ENCODE peak calls at places on chromosome 20, in ten cellular contexts. I is psoas muscle, Y is suprapubic skin, X is endodermal cell, W is left ventricle myocardium inferior, V is cardiac muscle cell, N is mammary epithelial cell, L is hepatocyte, D is dorsolateral prefrontal cortex, Q is IMR-90. S is an unnamed sample.

GRCh38 chr20:25230177-25230831 is 17.6 kb upstream of the PYGB start:
- DNase-seq in Y (no peak), X (no peak), V (peak; percentile 54), N (no peak), W (no peak), L (no peak), Q (no peak), I (no peak), D (no peak), S (no peak)

GRCh38 chr20:25239387-25240370 is 8.2 kb upstream of the PYGB start:
- DNase-seq in I (no peak), L (no peak), V (no peak), Q (no peak), Y (peak; percentile 73), D (no peak), X (peak; percentile 32), N (no peak), W (no peak), S (no peak)

GRCh38 chr20:58019027-58019849 is 209.2 kb downstream of the ANKRD60 start:
- DNase-seq in D (no peak), Y (peak; percentile 65), N (peak; percentile 68), I (no peak), V (no peak), L (no peak), Q (peak; percentile 12), X (no peak), W (no peak), S (peak; percentile 73)

GRCh38 chr20:3239026-3239866 is at the start of gene SLC4A11:
- DNase-seq in Y (no peak), V (peak; percentile 51), L (peak; percentile 62), D (peak; percentile 52), I (peak; percentile 72), Q (peak; percentile 33), N (peak; percentile 87), W (peak; percentile 71), X (peak; percentile 90), S (no peak)

GRCh38 chr20:25439328-25439727 is 31.9 kb downstream of the GINS1 start:
- DNase-seq in X (no peak), D (no peak), N (no peak), I (no peak), V (no peak), Q (no peak), L (no peak), Y (no peak), W (no peak), S (no peak)

GRCh38 chr20:45268531-45268930 is 14.2 kb upstream of the SLPI start:
- DNase-seq in Y (no peak), N (no peak), I (no peak), D (no peak), L (no peak), Q (no peak), X (no peak), W (no peak), V (no peak), S (no peak)

GRCh38 chr20:23141016-23141415 is 54.9 kb upstream of the CD93 start:
- DNase-seq in X (no peak), D (no peak), N (no peak), V (no peak), W (no peak), L (no peak), I (no peak), Y (peak; percentile 58), Q (no peak), S (no peak)

GRCh38 chr20:37406010-37406998 is 60.4 kb downstream of the SRC start:
- DNase-seq in I (peak; percentile 52), N (peak; percentile 18), V (peak; percentile 64), W (peak; percentile 51), Q (peak; percentile 28), Y (no peak), L (peak; percentile 77), X (peak; percentile 76), D (peak; percentile 73), S (no peak)

GRCh38 chr20:31538327-31538726 is 24.1 kb downstream of the HM13 start:
- DNase-seq in N (no peak), L (no peak), D (no peak), W (no peak), Q (no peak), Y (no peak), I (no peak), X (no peak), V (no peak), S (no peak)

GRCh38 chr20:7654231-7654630 is 286.0 kb downstream of the HAO1 start:
- DNase-seq in N (no peak), X (no peak), Q (no peak), V (no peak), Y (no peak), D (no peak), L (no peak), I (no peak), W (no peak), S (no peak)

GRCh38 chr20:10673831-10674683 is at the start of gene JAG1:
- DNase-seq in N (peak; percentile 95), V (peak; percentile 99), Y (peak; percentile 96), I (peak; percentile 94), Q (peak; percentile 95), W (peak; percentile 95), D (peak; percentile 96), X (peak; percentile 98), L (peak; percentile 99), S (peak; percentile 97)

GRCh38 chr20:9374068-9374467 is 140.3 kb upstream of the LAMP5 start:
- DNase-seq in Q (peak; percentile 66), L (no peak), D (no peak), V (no peak), X (no peak), W (no peak), Y (no peak), N (no peak), I (no peak), S (no peak)

GRCh38 chr20:45246109-45246508 is 8.3 kb downstream of the SLPI start:
- DNase-seq in L (no peak), N (no peak), D (no peak), Y (no peak), V (no peak), W (no peak), X (no peak), Q (no peak), I (no peak), S (no peak)

DNA sequence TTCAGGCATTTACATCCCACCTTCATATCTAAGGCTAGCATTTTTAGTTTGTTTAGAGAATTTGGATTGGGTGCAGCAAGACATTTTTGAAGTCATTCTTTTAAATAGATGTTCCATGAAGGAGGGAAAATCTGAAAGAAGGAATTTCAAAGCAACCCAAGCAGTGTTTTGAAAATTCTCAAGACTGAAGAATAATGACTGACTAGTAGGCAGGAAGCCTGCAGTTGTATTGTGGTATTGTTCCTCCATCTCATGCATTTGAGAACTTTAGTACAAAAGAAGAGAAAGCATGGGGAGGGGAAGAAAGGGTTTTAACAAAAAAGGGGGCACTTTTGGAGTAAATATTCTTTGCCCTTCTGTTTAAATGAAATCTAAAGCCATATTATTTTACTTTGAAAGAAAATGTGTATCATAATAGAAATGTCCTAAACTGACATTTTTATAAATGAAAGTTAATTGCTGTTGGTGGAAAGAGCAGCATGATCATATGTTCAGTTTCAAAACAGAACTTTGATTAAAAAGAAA is 6.6 kb downstream of the NCOA3 start:
- DNase-seq in N (no peak), D (no peak), L (no peak), V (no peak), W (no peak), I (no peak), Y (no peak), X (no peak), Q (no peak), S (no peak)
- H3K4me3 ChIP-seq in N (no peak overlapping the region), D (no peak overlapping the region), L (no peak overlapping the region), V (no peak overlapping the region), W (no peak overlapping the region), I (no peak overlapping the region), Y (no peak overlapping the region), X (no peak overlapping the region), Q (no peak overlapping the region), S (no peak overlapping the region)

GRCh38 chr20:59392741-59393140 is 92.3 kb downstream of the EDN3 start:
- DNase-seq in N (no peak), I (no peak), V (no peak), Q (no peak), X (no peak), W (no peak), Y (no peak), L (no peak), D (no peak), S (no peak)
- TF ChIP-seq CTCF in N (no peak), I (no peak), V (no peak), Q (no peak), X (no peak), W (no peak), Y (no peak), L (no peak), D (no peak), S (no peak)

DNA sequence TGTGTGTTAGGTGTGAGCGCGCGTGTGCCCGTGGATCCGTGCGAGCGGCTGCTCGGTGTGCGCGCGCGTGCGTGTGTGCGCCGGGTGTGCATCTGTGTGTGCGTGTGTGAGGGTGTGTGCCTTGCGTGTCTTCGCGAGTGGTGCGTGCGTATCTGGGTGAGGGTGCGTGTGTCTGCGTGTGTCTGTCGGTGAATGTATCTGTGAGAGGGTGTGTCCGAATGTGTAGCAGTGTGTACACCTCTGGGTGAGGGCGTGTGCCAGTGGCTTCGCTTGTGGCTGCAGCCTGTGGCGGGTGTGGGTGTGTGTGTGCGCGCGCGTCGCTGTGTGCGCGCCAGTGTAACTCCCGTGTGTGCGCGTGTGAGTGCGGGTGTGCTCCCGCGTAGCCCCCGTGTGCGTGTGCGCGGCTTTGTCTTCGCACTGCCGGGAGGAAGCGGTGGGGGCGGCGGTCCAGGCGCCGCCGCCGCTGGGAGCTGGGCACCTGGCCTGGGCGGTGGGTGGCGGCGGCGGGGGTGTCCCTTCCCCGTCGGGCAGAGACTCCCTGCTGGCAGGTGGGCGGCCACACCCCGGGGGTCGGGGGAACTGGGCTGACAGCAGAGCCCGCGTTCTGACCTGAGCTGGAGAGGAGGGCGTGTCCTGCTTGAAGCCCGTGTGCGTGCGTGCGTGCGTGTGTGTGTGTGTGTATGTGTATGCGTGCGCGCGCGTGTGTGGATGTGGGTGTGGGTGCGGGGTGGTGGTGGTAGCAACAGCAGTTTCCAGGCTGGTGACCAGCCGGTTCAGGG is 61.3 kb upstream of the EPB41L1 start:
- DNase-seq in Y (peak; percentile 86), V (peak; percentile 25), L (peak; percentile 72), X (no peak), I (peak; percentile 65), W (peak; percentile 58), D (peak; percentile 57), N (peak; percentile 44), Q (no peak), S (no peak)
- H3K27ac ChIP-seq in Y (peak overlapping the region; percentile 83), V (no peak overlapping the region), L (peak overlapping the region; percentile 90), X (no peak overlapping the region), I (no peak overlapping the region), W (peak overlapping the region; percentile 44), D (peak overlapping the region; percentile 73), N (no peak overlapping the region), Q (no peak overlapping the region), S (peak overlapping the region; percentile 15)

DNA sequence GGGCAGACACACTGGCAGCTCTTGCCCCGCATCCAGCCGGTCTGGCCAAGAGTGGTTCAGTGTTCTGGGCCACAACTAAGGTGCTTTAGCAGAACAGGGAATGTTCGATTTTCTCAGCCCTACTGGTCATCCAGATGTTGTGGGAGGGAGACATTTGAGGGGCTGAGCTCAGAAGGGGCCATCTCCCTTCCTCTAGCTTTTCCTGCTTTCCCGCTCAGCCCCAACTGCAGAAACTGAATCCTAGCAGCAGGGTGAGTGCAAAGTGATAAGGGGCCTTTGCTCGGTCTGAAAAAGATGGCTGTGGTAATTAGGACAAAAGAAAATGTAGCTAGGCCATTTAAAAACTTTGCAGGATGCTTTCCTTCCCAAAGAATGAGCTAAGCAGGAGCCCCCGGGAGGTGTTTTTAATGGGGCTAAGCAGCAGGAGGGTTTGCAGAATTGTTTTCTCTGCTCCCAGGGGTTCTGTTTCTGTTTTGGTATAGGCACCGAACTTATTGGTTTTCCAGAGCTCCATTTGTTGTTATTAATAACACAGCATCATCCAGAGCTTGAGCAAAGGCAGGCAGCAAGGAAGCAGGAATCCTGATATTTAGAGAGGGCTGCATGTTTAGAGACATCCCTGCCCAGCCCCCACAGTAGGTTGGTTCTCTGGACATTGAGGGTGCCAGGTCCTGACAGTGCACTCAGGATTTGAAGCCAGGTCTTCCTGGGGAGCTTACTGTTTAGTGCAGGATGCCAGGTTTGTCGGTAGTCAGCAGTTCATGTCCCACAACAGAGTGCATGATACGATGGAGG is 210.9 kb downstream of the SLC24A3 start:
- DNase-seq in Q (no peak), W (no peak), L (no peak), Y (no peak), N (no peak), D (no peak), V (no peak), X (peak; percentile 73), I (no peak), S (no peak)
- H3K4me3 ChIP-seq in Q (no peak overlapping the region), W (no peak overlapping the region), L (no peak overlapping the region), Y (no peak overlapping the region), N (no peak overlapping the region), D (no peak overlapping the region), V (no peak overlapping the region), X (peak overlapping the region; percentile 20), I (no peak overlapping the region), S (no peak overlapping the region)

S was measured in coronary artery.